ENCODE peak calls at places on chromosomes 12 and 14, in nine cellular contexts. B is mesendoderm, O is A549, L is left lobe of liver, T is NCI-H2171 treated with DMSO at 0.1 percent for 48 hours, Q is ACHN, S is NCI-H1105, D is coronary artery, Z is ELR. E is an unnamed sample.

GRCh38 chr14:90624732-90625444 is 191.3 kb downstream of the TTC7B start:
- DNase-seq in D (no peak), T (peak; percentile 100), B (peak; percentile 67), L (no peak), S (peak; percentile 26), O (no peak), Z (peak; percentile 13), Q (no peak), E (no peak)

GRCh38 chr14:54758041-54758440 is 144.6 kb downstream of the GCH1 start:
- DNase-seq in B (no peak), T (no peak), Q (no peak), L (no peak), Z (no peak), S (no peak), O (no peak), D (no peak), E (no peak)

GRCh38 chr12:87756111-87756510 is 273.1 kb downstream of the C12orf50 start:
- DNase-seq in Q (no peak), T (no peak), Z (peak; percentile 71), O (peak; percentile 6), S (no peak), D (no peak), L (no peak), B (no peak), E (no peak)

GRCh38 chr12:22538336-22538735 is 6.0 kb downstream of the C2CD5 start:
- DNase-seq in T (no peak), D (no peak), Q (no peak), Z (peak; percentile 21), B (no peak), O (no peak), S (no peak), L (no peak), E (no peak)

GRCh38 chr12:19639781-19640180 is 200.5 kb downstream of the AEBP2 start:
- DNase-seq in Z (no peak), T (peak; percentile 31), S (peak; percentile 56), L (no peak), Q (no peak), O (no peak), B (no peak), D (no peak), E (no peak)

GRCh38 chr14:103393687-103394626 is 8.7 kb downstream of the MARK3 start:
- DNase-seq in Z (peak; percentile 79), T (peak; percentile 47), O (peak; percentile 41), B (no peak), S (no peak), Q (peak; percentile 29), L (no peak), D (no peak), E (no peak)

GRCh38 chr14:63857467-63858030 is 4.7 kb downstream of the SYNE2 start:
- DNase-seq in D (no peak), O (no peak), S (no peak), T (peak; percentile 44), Q (no peak), B (no peak), L (no peak), Z (peak; percentile 45), E (no peak)

GRCh38 chr12:119182701-119183493 is 4.2 kb downstream of the HSPB8 start:
- DNase-seq in O (no peak), B (no peak), S (no peak), T (no peak), D (no peak), Z (no peak), L (no peak), Q (peak; percentile 80), E (no peak)